ENCODE peak calls at places on chromosome 7, in eight cellular contexts. M is Daoy, P is neuronal stem cell, H is A549, U is head of caudate nucleus, F is iPS DF 19.7, Y is astrocyte of the spinal cord, V is NCI-H446 treated with DMSO at 0.1 percent for 48 hours. T is an unnamed sample.

GRCh38 chr7:66958708-66959350 is 36.6 kb downstream of the SBDS start:
- DNase-seq in H (no peak), Y (no peak), V (no peak), M (no peak), P (no peak), U (no peak), F (no peak), T (no peak)

GRCh38 chr7:71424166-71424803 is 292.3 kb downstream of the GALNT17 start:
- DNase-seq in F (no peak), V (no peak), U (no peak), H (no peak), P (no peak), M (no peak), Y (no peak), T (no peak)

GRCh38 chr7:135853008-135853407 is 104.4 kb upstream of the FAM180A start:
- DNase-seq in Y (no peak), U (no peak), V (no peak), H (no peak), M (no peak), P (no peak), F (no peak), T (no peak)

GRCh38 chr7:111384065-111384891 is 178.0 kb downstream of the IMMP2L start:
- DNase-seq in M (no peak), V (no peak), Y (no peak), F (no peak), P (no peak), H (peak; percentile 38), U (no peak), T (no peak)

GRCh38 chr7:129739427-129739826 is 127.9 kb downstream of the NRF1 start:
- DNase-seq in M (no peak), V (no peak), F (no peak), Y (peak; percentile 65), U (no peak), H (no peak), P (no peak), T (no peak)

GRCh38 chr7:1883031-1883761 is 213.1 kb downstream of the ELFN1 start:
- DNase-seq in F (no peak), U (no peak), Y (peak; percentile 71), H (peak; percentile 49), V (no peak), M (peak; percentile 96), P (no peak), T (no peak)

GRCh38 chr7:157140118-157140905 is 1.6 kb downstream of the UBE3C start:
- DNase-seq in H (no peak), U (no peak), M (no peak), V (no peak), F (no peak), P (no peak), Y (no peak), T (no peak)

GRCh38 chr7:44058759-44059218 is 6.6 kb downstream of the PGAM2 start:
- DNase-seq in F (no peak), V (no peak), U (no peak), Y (no peak), M (no peak), P (no peak), H (no peak), T (peak; percentile 30)

GRCh38 chr7:112407261-112407660 is 43.0 kb upstream of the IFRD1 start:
- DNase-seq in H (no peak), Y (no peak), M (no peak), P (no peak), V (no peak), U (no peak), F (no peak), T (no peak)

GRCh38 chr7:137970263-137970975 is 31.5 kb downstream of the CREB3L2 start:
- DNase-seq in F (no peak), P (no peak), H (peak; percentile 40), Y (peak; percentile 92), M (peak; percentile 70), V (no peak), U (no peak), T (no peak)

GRCh38 chr7:52540041-52540440 is 495.4 kb upstream of the POM121L12 start:
- DNase-seq in F (no peak), U (no peak), V (no peak), P (no peak), H (peak; percentile 11), M (no peak), Y (peak; percentile 25), T (no peak)